ENCODE peak calls at places on chromosomes 6 and 20, in six cellular contexts. M, I, H, E, A and Z are unnamed samples.
A peak's percentile ranks its signal among the peaks of the same experiment; 100 is the strongest.

GRCh38 chr6:28489366-28490190 is 26.0 kb downstream of the GPX6 start:
- DNase-seq in I (peak; percentile 69), E (peak; percentile 29), H (peak; percentile 90), A (peak; percentile 72), M (peak; percentile 11), Z (no peak)

GRCh38 chr20:25072226-25072811 is 9.6 kb downstream of the VSX1 start:
- DNase-seq in H (no peak), M (no peak), I (peak; percentile 38), E (no peak), A (no peak), Z (no peak)

GRCh38 chr6:148509152-148509571 is 166.5 kb downstream of the SASH1 start:
- DNase-seq in I (peak; percentile 71), H (no peak), M (no peak), E (no peak), A (no peak), Z (no peak)

GRCh38 chr20:22293886-22294285 is 290.5 kb downstream of the FOXA2 start:
- DNase-seq in H (no peak), E (no peak), A (no peak), M (no peak), I (no peak), Z (no peak)

GRCh38 chr6:155524249-155524651 is 68.6 kb upstream of the NOX3 start:
- DNase-seq in A (no peak), E (no peak), H (no peak), I (peak; percentile 67), M (peak; percentile 46), Z (no peak)

GRCh38 chr6:44072452-44072958 is 54.7 kb downstream of the MRPL14 start:
- DNase-seq in I (no peak), A (no peak), H (no peak), E (no peak), M (no peak), Z (no peak)

GRCh38 chr6:136506124-136506799 is 44.0 kb downstream of the MAP7 start:
- DNase-seq in A (no peak), E (peak; percentile 15), H (no peak), I (no peak), M (no peak), Z (no peak)

GRCh38 chr6:161498359-161498758 is 224.5 kb upstream of the AGPAT4 start:
- DNase-seq in I (peak; percentile 67), E (no peak), A (peak; percentile 59), M (no peak), H (peak; percentile 84), Z (peak; percentile 32)

GRCh38 chr6:12363651-12364381 is 73.7 kb downstream of the EDN1 start:
- DNase-seq in A (no peak), H (no peak), E (no peak), M (no peak), I (no peak), Z (no peak)

GRCh38 chr6:19327684-19328083 is 509.5 kb upstream of the ID4 start:
- DNase-seq in M (no peak), I (no peak), E (peak; percentile 13), A (no peak), H (no peak), Z (no peak)

GRCh38 chr6:11973238-11973637 is 38.9 kb upstream of the HIVEP1 start:
- DNase-seq in I (no peak), A (no peak), E (no peak), M (no peak), H (no peak), Z (no peak)

GRCh38 chr20:37735541-37735940 is 41.7 kb downstream of the CTNNBL1 start:
- DNase-seq in E (no peak), I (no peak), M (no peak), H (no peak), A (no peak), Z (no peak)

GRCh38 chr6:137641474-137642077 is 147.4 kb upstream of the OLIG3 start:
- DNase-seq in E (peak; percentile 72), M (peak; percentile 44), A (peak; percentile 54), H (peak; percentile 82), I (peak; percentile 85), Z (peak; percentile 74)

GRCh38 chr6:137645850-137646249 is 151.7 kb upstream of the OLIG3 start:
- DNase-seq in H (no peak), E (no peak), I (no peak), A (no peak), M (no peak), Z (no peak)

GRCh38 chr6:137637161-137637560 is 143.0 kb upstream of the OLIG3 start:
- DNase-seq in M (peak; percentile 98), A (no peak), I (peak; percentile 98), H (no peak), E (peak; percentile 13), Z (no peak)

GRCh38 chr6:137638926-137639706 is 144.9 kb upstream of the OLIG3 start:
- DNase-seq in E (no peak), M (peak; percentile 32), I (no peak), A (no peak), H (no peak), Z (no peak)

GRCh38 chr6:137640086-137640485 is 145.9 kb upstream of the OLIG3 start:
- DNase-seq in H (no peak), E (no peak), I (no peak), M (no peak), A (no peak), Z (no peak)
- H3K4me3 ChIP-seq in H (no peak overlapping the region), E (no peak overlapping the region), I (no peak overlapping the region), M (no peak overlapping the region), A (no peak overlapping the region), Z (no peak overlapping the region)

DNA sequence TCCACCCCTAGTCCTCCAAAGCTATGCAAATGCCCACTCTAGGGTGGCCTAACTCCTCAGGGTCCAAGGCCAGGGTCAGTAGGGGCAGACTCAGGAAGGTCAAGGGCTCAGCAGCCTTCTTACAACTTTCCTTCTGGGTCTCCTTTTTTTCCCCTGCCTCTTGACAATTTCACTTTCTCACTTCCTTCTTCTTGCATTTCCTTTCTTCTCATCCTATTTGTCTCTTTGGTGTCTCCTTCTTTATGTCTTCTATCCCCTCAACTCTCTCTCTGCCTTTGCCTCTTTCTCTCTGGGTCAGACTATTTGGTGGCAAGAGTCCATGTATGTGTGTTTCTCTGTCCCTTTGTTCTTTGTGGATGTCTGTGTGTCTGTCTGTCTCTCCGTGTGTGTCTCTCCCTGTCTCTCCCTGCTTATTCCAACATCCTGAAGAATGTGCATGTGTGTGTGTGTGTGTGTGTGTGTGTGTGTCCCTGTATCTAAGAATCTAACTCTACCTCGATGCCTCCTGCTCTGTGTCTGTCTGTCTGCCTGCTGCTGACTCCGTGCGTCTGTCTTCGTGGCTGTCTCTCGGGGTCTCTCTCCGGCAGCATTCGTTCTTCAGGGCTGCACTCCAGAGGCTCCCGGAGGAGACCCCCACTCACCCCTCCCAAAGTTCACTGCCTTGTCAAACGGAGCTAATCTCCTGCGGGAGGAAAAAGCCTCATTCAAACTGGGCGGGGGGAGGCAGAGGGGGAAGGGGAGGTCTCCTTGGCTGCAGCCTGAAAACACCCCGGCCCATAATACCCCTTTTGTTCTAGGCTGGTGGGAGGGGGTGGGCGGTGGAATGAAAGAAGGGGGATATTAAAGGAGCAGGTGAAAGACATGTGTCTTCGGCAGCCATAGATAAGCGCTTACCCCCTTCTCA is 51.7 kb upstream of the FOXP4 start:
- DNase-seq in E (no peak), M (no peak), A (peak; percentile 71), H (peak; percentile 88), I (peak; percentile 22), Z (no peak)
- H3K4me3 ChIP-seq in E (no peak overlapping the region), M (no peak overlapping the region), A (peak overlapping the region; percentile 24), H (peak overlapping the region; percentile 35), I (no peak overlapping the region), Z (no peak overlapping the region)

DNA sequence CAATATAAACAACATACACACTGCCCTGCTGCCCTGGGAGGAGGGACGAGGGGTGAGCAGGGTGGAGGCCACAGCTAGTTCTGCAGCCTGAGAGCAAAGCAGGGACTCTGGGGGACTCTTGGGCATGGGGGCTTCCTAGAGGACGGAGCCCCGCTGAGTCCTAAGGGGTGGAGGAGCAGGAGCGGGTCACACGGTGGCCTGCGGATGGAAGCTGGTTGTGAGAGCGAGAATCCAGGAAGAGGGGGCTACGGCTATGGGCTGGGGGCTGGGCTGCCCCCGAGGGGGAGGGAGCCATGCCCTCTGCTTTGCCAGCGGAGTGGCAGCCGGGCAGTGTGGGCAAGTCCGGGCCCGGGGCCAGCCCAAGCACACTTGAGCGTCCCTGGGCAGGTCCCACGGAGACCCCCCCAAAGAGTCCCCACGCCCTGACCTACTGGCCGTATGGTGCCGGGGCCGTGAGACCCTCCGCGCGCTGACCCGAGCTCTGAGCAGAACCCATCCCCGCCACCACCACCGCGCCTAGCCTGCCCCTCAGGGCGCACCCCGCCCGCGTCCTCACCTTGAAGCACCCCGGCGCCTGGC is 369 bp downstream of the ADAM33 start:
- DNase-seq in E (no peak), A (no peak), H (no peak), M (no peak), I (no peak), Z (no peak)
- H3K4me3 ChIP-seq in E (peak overlapping the region; percentile 28), A (peak overlapping the region; percentile 60), H (peak overlapping the region; percentile 51), M (peak overlapping the region; percentile 85), I (peak overlapping the region; percentile 51), Z (peak overlapping the region; percentile 28)

DNA sequence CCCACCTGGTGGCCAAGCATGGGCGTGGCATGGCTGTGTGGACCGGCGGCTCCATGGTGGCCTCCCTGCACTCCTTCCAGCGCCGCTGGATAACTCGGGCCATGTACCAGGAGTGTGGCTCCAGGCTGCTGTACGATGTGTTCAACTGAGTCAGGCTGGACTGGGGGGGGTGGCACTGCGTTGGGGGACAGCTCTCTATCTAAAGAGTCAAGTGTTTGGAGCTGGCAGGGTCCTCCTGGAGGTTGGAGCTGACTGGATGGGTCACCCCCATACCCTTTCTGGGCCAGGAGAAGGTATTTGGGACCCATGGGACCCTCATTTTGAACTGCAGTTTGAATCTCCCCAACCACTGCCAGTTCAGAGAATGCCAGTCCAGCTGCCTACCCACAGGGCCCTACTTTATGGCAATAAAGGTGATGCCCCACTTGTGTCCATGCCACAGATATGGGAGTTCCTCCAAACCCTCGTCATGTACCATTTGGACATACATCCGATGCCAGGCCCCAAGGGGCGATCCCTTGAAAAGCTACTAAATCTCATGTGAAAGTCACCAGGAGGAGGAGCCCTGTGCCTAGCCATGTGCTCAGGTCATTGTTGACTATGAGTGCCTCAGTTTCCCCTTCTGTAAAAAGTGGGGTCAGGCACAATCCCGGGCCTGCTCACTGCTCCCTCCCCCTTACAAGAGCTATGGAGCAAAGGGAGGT is 1.5 kb downstream of the ACTL10 start:
- DNase-seq in E (no peak), A (no peak), H (peak; percentile 83), I (no peak), M (no peak), Z (no peak)
- H3K4me3 ChIP-seq in E (no peak overlapping the region), A (no peak overlapping the region), H (no peak overlapping the region), I (peak overlapping the region; percentile 56), M (peak overlapping the region; percentile 6), Z (peak overlapping the region; percentile 62)

GRCh38 chr6:45783716-45784115 is 231.9 kb downstream of the CLIC5 start:
- DNase-seq in H (no peak), I (no peak), E (no peak), M (no peak), A (no peak), Z (no peak)

GRCh38 chr6:45786243-45786795 is 229.3 kb downstream of the CLIC5 start:
- DNase-seq in I (no peak), H (peak; percentile 91), E (no peak), A (peak; percentile 70), M (no peak), Z (no peak)

GRCh38 chr6:45780523-45780922 is 235.1 kb downstream of the CLIC5 start:
- DNase-seq in A (no peak), E (no peak), H (no peak), M (no peak), I (no peak), Z (no peak)

GRCh38 chr6:45787384-45787783 is 228.3 kb downstream of the CLIC5 start:
- DNase-seq in H (no peak), I (no peak), E (no peak), M (no peak), A (no peak), Z (peak; percentile 15)

GRCh38 chr6:45784250-45784649 is 231.4 kb downstream of the CLIC5 start:
- DNase-seq in H (no peak), E (no peak), M (no peak), I (no peak), A (no peak), Z (no peak)
- H3K4me3 ChIP-seq in H (no peak overlapping the region), E (no peak overlapping the region), M (no peak overlapping the region), I (no peak overlapping the region), A (no peak overlapping the region), Z (no peak overlapping the region)

GRCh38 chr6:8100159-8100854 is 2.0 kb downstream of the EEF1E1 start:
- DNase-seq in A (no peak), E (no peak), I (no peak), H (no peak), M (no peak), Z (no peak)
- H3K4me3 ChIP-seq in A (no peak overlapping the region), E (no peak overlapping the region), I (no peak overlapping the region), H (no peak overlapping the region), M (no peak overlapping the region), Z (no peak overlapping the region)